ENCODE peak calls at places on chromosomes 13 and 19, in eight cellular contexts. One of them, this sample, is unnamed.

GRCh38 chr13:106372199-106373160 is 163.0 kb downstream of the EFNB2 start:
- DNase-seq in HL-60: no peak
- DNase-seq in spleen: no peak
- DNase-seq in stomach: no peak
- DNase-seq in breast epithelium: no peak
- DNase-seq in H1: no peak
- DNase-seq in prostate gland: no peak
- DNase-seq in esophagus muscularis mucosa: no peak
- DNase-seq in this sample: no peak

GRCh38 chr19:343451-343931 is 1.1 kb downstream of the MIER2 start:
- DNase-seq in HL-60: no peak
- DNase-seq in spleen: peak
- DNase-seq in stomach: no peak
- DNase-seq in breast epithelium: no peak
- DNase-seq in H1: no peak
- DNase-seq in prostate gland: no peak
- DNase-seq in esophagus muscularis mucosa: no peak
- DNase-seq in this sample: no peak

GRCh38 chr13:75800545-75800944 is 164.4 kb downstream of the LMO7 start:
- DNase-seq in HL-60: no peak
- DNase-seq in spleen: no peak
- DNase-seq in stomach: no peak
- DNase-seq in breast epithelium: no peak
- DNase-seq in H1: no peak
- DNase-seq in prostate gland: no peak
- DNase-seq in esophagus muscularis mucosa: no peak
- DNase-seq in this sample: no peak

GRCh38 chr19:50835785-50836542 is 2.6 kb upstream of the KLK15 start:
- DNase-seq in HL-60: peak
- DNase-seq in spleen: peak
- DNase-seq in stomach: peak
- DNase-seq in breast epithelium: peak
- DNase-seq in H1: no peak
- DNase-seq in prostate gland: peak
- DNase-seq in esophagus muscularis mucosa: no peak
- DNase-seq in this sample: peak

GRCh38 chr19:10450853-10451609 is 30.7 kb downstream of the PDE4A start:
- DNase-seq in HL-60: no peak
- DNase-seq in spleen: no peak
- DNase-seq in stomach: no peak
- DNase-seq in breast epithelium: no peak
- DNase-seq in H1: peak
- DNase-seq in prostate gland: no peak
- DNase-seq in esophagus muscularis mucosa: no peak
- DNase-seq in this sample: peak

GRCh38 chr13:49132479-49133002 is 87.6 kb upstream of the MLNR start:
- DNase-seq in HL-60: no peak
- DNase-seq in spleen: no peak
- DNase-seq in stomach: no peak
- DNase-seq in breast epithelium: no peak
- DNase-seq in H1: no peak
- DNase-seq in prostate gland: no peak
- DNase-seq in esophagus muscularis mucosa: no peak
- DNase-seq in this sample: no peak

GRCh38 chr19:29439688-29440550 is 85.9 kb upstream of the VSTM2B start:
- DNase-seq in HL-60: no peak
- DNase-seq in spleen: no peak
- DNase-seq in stomach: no peak
- DNase-seq in breast epithelium: no peak
- DNase-seq in H1: no peak
- DNase-seq in prostate gland: no peak
- DNase-seq in esophagus muscularis mucosa: no peak
- DNase-seq in this sample: no peak

GRCh38 chr13:30619731-30620130 is 2.0 kb downstream of the USPL1 start:
- DNase-seq in HL-60: no peak
- DNase-seq in spleen: no peak
- DNase-seq in stomach: no peak
- DNase-seq in breast epithelium: no peak
- DNase-seq in H1: no peak
- DNase-seq in prostate gland: no peak
- DNase-seq in esophagus muscularis mucosa: no peak
- DNase-seq in this sample: no peak

GRCh38 chr19:7480222-7480974 is 8.4 kb downstream of the PEX11G start:
- DNase-seq in HL-60: no peak
- DNase-seq in spleen: no peak
- DNase-seq in stomach: no peak
- DNase-seq in breast epithelium: no peak
- DNase-seq in H1: no peak
- DNase-seq in prostate gland: no peak
- DNase-seq in esophagus muscularis mucosa: no peak
- DNase-seq in this sample: no peak

GRCh38 chr13:49637989-49638388 is 9.7 kb downstream of the ARL11 start:
- DNase-seq in HL-60: no peak
- DNase-seq in spleen: no peak
- DNase-seq in stomach: no peak
- DNase-seq in breast epithelium: no peak
- DNase-seq in H1: no peak
- DNase-seq in prostate gland: no peak
- DNase-seq in esophagus muscularis mucosa: no peak
- DNase-seq in this sample: no peak

GRCh38 chr13:66014757-66015156 is 1215.4 kb downstream of the PCDH9 start:
- DNase-seq in HL-60: no peak
- DNase-seq in spleen: no peak
- DNase-seq in stomach: no peak
- DNase-seq in breast epithelium: no peak
- DNase-seq in H1: no peak
- DNase-seq in prostate gland: no peak
- DNase-seq in esophagus muscularis mucosa: no peak
- DNase-seq in this sample: no peak

GRCh38 chr19:42601811-42602443 is 7.2 kb upstream of the CEACAM8 start:
- DNase-seq in HL-60: no peak
- DNase-seq in spleen: no peak
- DNase-seq in stomach: no peak
- DNase-seq in breast epithelium: no peak
- DNase-seq in H1: no peak
- DNase-seq in prostate gland: no peak
- DNase-seq in esophagus muscularis mucosa: no peak
- DNase-seq in this sample: no peak

GRCh38 chr13:21549633-21550032 is 54.3 kb downstream of the MICU2 start:
- DNase-seq in HL-60: no peak
- DNase-seq in spleen: no peak
- DNase-seq in stomach: no peak
- DNase-seq in breast epithelium: no peak
- DNase-seq in H1: no peak
- DNase-seq in prostate gland: no peak
- DNase-seq in esophagus muscularis mucosa: no peak
- DNase-seq in this sample: no peak

DNA sequence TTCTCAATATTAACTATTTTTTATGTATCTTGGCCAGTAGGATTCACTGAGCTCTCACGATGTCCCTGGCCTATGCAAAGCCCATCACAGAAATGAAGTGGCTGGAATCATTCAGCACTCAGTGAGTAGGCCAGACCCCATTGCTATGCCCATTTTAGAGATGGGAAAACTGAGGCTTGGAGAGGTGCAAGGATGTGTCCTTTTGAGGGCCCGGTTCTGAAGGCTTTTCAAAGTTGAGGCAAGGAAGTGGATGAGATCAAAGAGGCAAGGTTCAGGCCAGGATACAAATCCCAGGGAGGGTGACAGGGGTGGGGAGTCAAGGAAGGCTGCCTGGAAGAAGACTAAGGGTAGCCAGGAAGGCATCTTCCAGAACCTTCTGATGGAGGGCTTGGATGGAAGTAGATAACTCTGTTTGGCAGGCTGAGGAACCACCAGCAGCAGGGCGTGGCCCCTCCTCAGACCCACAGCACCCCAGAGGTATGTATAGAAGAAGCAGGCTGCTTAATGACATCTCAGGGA is 18.8 kb upstream of the ERCC1 start:
- DNase-seq in HL-60: no peak
- DNase-seq in spleen: no peak
- DNase-seq in stomach: no peak
- DNase-seq in breast epithelium: no peak
- DNase-seq in H1: no peak
- DNase-seq in prostate gland: no peak
- DNase-seq in esophagus muscularis mucosa: no peak
- DNase-seq in this sample: no peak
- H3K27ac ChIP-seq in HL-60: no peak
- H3K27ac ChIP-seq in spleen: peak
- H3K27ac ChIP-seq in stomach: peak
- H3K27ac ChIP-seq in breast epithelium: peak
- H3K27ac ChIP-seq in H1: no peak
- H3K27ac ChIP-seq in prostate gland: peak
- H3K27ac ChIP-seq in esophagus muscularis mucosa: peak
- H3K27ac ChIP-seq in this sample: peak

GRCh38 chr19:49393871-49394270 is 5.8 kb downstream of the KASH5 start:
- DNase-seq in HL-60: no peak
- DNase-seq in spleen: no peak
- DNase-seq in stomach: no peak
- DNase-seq in breast epithelium: no peak
- DNase-seq in H1: no peak
- DNase-seq in prostate gland: no peak
- DNase-seq in esophagus muscularis mucosa: no peak
- DNase-seq in this sample: no peak
- H3K4me3 ChIP-seq in HL-60: no peak
- H3K4me3 ChIP-seq in spleen: no peak
- H3K4me3 ChIP-seq in stomach: no peak
- H3K4me3 ChIP-seq in breast epithelium: no peak
- H3K4me3 ChIP-seq in H1: no peak
- H3K4me3 ChIP-seq in prostate gland: no peak
- H3K4me3 ChIP-seq in esophagus muscularis mucosa: no peak
- H3K4me3 ChIP-seq in this sample: no peak

DNA sequence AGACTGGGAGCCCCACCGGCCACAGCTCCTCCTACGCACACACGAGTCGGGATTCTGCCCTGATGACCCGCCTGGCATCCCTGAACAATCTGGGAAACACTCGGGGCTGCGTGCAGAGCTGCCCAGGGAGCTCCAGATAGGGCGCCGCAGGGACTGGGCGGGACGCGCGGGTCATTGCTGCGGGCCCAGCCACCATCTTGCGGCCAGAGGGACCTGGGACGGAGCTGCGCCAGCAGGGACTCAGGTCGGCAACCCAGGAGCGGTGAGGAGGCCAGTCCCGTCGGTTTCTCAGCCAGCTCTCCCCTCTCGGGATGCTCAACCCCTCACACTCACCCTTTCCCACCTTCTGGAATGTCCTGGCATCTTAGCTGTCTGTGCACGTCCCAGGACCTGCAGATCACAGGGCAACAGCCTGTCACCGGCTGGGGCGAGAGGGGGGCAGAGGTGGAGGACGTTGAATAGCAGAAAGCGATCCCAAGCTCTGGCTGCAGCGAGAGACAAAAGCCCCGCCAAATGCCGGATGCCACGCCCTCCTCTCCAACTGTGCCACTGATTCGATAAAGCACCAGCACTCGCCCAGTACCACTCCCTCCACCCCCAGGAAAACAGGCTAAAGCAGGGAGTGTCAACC is 20.4 kb upstream of the ZNF91 start:
- DNase-seq in HL-60: no peak
- DNase-seq in spleen: no peak
- DNase-seq in stomach: no peak
- DNase-seq in breast epithelium: no peak
- DNase-seq in H1: peak
- DNase-seq in prostate gland: no peak
- DNase-seq in esophagus muscularis mucosa: no peak
- DNase-seq in this sample: peak
- TF ChIP-seq POLR2AphosphoS5 in HL-60: no peak
- TF ChIP-seq POLR2AphosphoS5 in spleen: no peak
- TF ChIP-seq POLR2AphosphoS5 in stomach: no peak
- TF ChIP-seq POLR2AphosphoS5 in breast epithelium: no peak
- TF ChIP-seq POLR2AphosphoS5 in H1: peak
- TF ChIP-seq POLR2AphosphoS5 in prostate gland: no peak
- TF ChIP-seq POLR2AphosphoS5 in esophagus muscularis mucosa: no peak
- TF ChIP-seq POLR2AphosphoS5 in this sample: no peak

GRCh38 chr19:2512523-2513431 is 36.9 kb downstream of the GADD45B start:
- DNase-seq in HL-60: no peak
- DNase-seq in spleen: no peak
- DNase-seq in stomach: peak
- DNase-seq in breast epithelium: no peak
- DNase-seq in H1: no peak
- DNase-seq in prostate gland: no peak
- DNase-seq in esophagus muscularis mucosa: no peak
- DNase-seq in this sample: no peak

GRCh38 chr19:2511991-2512390 is 36.1 kb downstream of the GADD45B start:
- DNase-seq in HL-60: no peak
- DNase-seq in spleen: no peak
- DNase-seq in stomach: no peak
- DNase-seq in breast epithelium: no peak
- DNase-seq in H1: no peak
- DNase-seq in prostate gland: no peak
- DNase-seq in esophagus muscularis mucosa: no peak
- DNase-seq in this sample: no peak

GRCh38 chr19:2514981-2515518 is 39.1 kb downstream of the GADD45B start:
- DNase-seq in HL-60: no peak
- DNase-seq in spleen: no peak
- DNase-seq in stomach: no peak
- DNase-seq in breast epithelium: no peak
- DNase-seq in H1: no peak
- DNase-seq in prostate gland: no peak
- DNase-seq in esophagus muscularis mucosa: no peak
- DNase-seq in this sample: no peak

GRCh38 chr19:2509096-2509495 is 33.2 kb downstream of the GADD45B start:
- DNase-seq in HL-60: no peak
- DNase-seq in spleen: no peak
- DNase-seq in stomach: no peak
- DNase-seq in breast epithelium: no peak
- DNase-seq in H1: no peak
- DNase-seq in prostate gland: no peak
- DNase-seq in esophagus muscularis mucosa: no peak
- DNase-seq in this sample: no peak

DNA sequence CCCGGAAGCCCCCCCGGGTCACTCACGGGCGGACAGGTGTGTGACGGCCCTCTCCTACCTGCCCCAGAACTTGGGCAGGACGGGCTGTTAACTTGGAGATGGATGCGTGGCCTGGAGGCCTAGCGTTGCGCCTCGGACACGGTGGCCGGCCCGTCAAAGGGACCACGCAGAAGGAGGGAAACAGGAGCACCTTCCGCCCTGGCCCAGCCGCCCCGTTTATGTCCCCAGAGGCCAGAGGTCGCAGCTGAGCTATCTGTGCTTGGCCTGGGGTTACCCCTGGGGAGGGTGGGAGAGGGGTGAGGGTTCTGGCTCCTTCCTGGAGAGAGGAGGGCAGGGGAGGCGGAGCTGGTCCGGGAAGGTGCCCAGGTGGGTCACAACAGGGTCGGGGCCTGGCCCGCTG is 35.6 kb downstream of the GADD45B start:
- DNase-seq in HL-60: no peak
- DNase-seq in spleen: no peak
- DNase-seq in stomach: no peak
- DNase-seq in breast epithelium: no peak
- DNase-seq in H1: no peak
- DNase-seq in prostate gland: no peak
- DNase-seq in esophagus muscularis mucosa: no peak
- DNase-seq in this sample: no peak
- H3K27ac ChIP-seq in HL-60: no peak
- H3K27ac ChIP-seq in spleen: no peak
- H3K27ac ChIP-seq in stomach: no peak
- H3K27ac ChIP-seq in breast epithelium: no peak
- H3K27ac ChIP-seq in H1: no peak
- H3K27ac ChIP-seq in prostate gland: no peak
- H3K27ac ChIP-seq in esophagus muscularis mucosa: no peak
- H3K27ac ChIP-seq in this sample: no peak

GRCh38 chr19:8826371-8826770 is 5.7 kb downstream of the ZNF558 start:
- DNase-seq in HL-60: no peak
- DNase-seq in spleen: no peak
- DNase-seq in stomach: no peak
- DNase-seq in breast epithelium: no peak
- DNase-seq in H1: no peak
- DNase-seq in prostate gland: no peak
- DNase-seq in esophagus muscularis mucosa: no peak
- DNase-seq in this sample: no peak
- H3K4me3 ChIP-seq in HL-60: no peak
- H3K4me3 ChIP-seq in spleen: no peak
- H3K4me3 ChIP-seq in stomach: no peak
- H3K4me3 ChIP-seq in breast epithelium: no peak
- H3K4me3 ChIP-seq in H1: no peak
- H3K4me3 ChIP-seq in prostate gland: no peak
- H3K4me3 ChIP-seq in esophagus muscularis mucosa: no peak
- H3K4me3 ChIP-seq in this sample: no peak

This sample was measured in transverse colon.